ENCODE peak calls at places on chromosomes 3 and 15, in five cellular contexts. H, X, K, G and M are unnamed samples.

GRCh38 chr3:27666708-27667107 is 55.4 kb downstream of the EOMES start:
- DNase-seq in K (no peak), G (peak), X (no peak), H (peak), M (peak)

GRCh38 chr3:196181127-196181546 is 30.1 kb downstream of the ZDHHC19 start:
- DNase-seq in G (peak), H (no peak), X (no peak), K (no peak), M (no peak)

GRCh38 chr3:179330438-179330837 is 7.6 kb downstream of the ZNF639 start:
- DNase-seq in H (no peak), X (no peak), G (no peak), K (no peak), M (no peak)

GRCh38 chr3:193057616-193058015 is 140.0 kb upstream of the MB21D2 start:
- DNase-seq in X (no peak), G (no peak), H (no peak), K (no peak), M (no peak)

GRCh38 chr3:108414007-108414406 is 96.4 kb downstream of the MYH15 start:
- DNase-seq in G (no peak), K (no peak), X (no peak), H (no peak), M (no peak)

GRCh38 chr3:125681146-125681545 is 85.8 kb upstream of the OSBPL11 start:
- DNase-seq in X (no peak), G (no peak), H (no peak), K (no peak), M (no peak)

GRCh38 chr3:107430214-107431047 is 53.2 kb downstream of the CCDC54 start:
- DNase-seq in G (no peak), K (no peak), H (peak), X (peak), M (peak)

GRCh38 chr3:16076564-16076963 is 97.9 kb upstream of the GALNT15 start:
- DNase-seq in X (no peak), H (no peak), K (no peak), G (no peak), M (no peak)

GRCh38 chr15:77857419-77857818 is 220.1 kb downstream of the TBC1D2B start:
- DNase-seq in X (no peak), H (no peak), G (no peak), K (no peak), M (peak)

GRCh38 chr3:14124223-14124614 is 451 bp downstream of the CHCHD4 start:
- DNase-seq in X (peak), H (peak), K (peak), G (peak), M (peak)

GRCh38 chr3:141231923-141232861 is 567 bp downstream of the PXYLP1 start:
- DNase-seq in K (no peak), X (peak), G (peak), H (peak), M (peak)

GRCh38 chr15:78007965-78008886 is 69.3 kb downstream of the TBC1D2B start:
- DNase-seq in K (no peak), H (peak), G (no peak), X (no peak), M (peak)

GRCh38 chr15:69593981-69594966 is 141.7 kb downstream of the RPLP1 start:
- DNase-seq in H (no peak), X (no peak), K (peak), G (peak), M (peak)

GRCh38 chr3:71055602-71056001 is 527.9 kb downstream of the FOXP1 start:
- DNase-seq in K (no peak), G (no peak), H (no peak), X (no peak), M (no peak)

GRCh38 chr3:46276497-46277099 is 34.3 kb downstream of the CCR3 start:
- DNase-seq in K (peak), H (peak), G (peak), X (peak), M (peak)

GRCh38 chr3:107421170-107421792 is 44.0 kb downstream of the CCDC54 start:
- DNase-seq in K (peak), X (no peak), G (peak), H (no peak), M (no peak)

GRCh38 chr3:178245385-178245778 is 290.9 kb upstream of the KCNMB2 start:
- DNase-seq in H (peak), G (peak), K (no peak), X (no peak), M (no peak)

GRCh38 chr15:29470794-29471193 is 201.2 kb upstream of the NSMCE3 start:
- DNase-seq in X (no peak), K (peak), G (peak), H (no peak), M (no peak)

GRCh38 chr15:45276851-45277250 is 24.8 kb downstream of the SLC28A2 start:
- DNase-seq in K (peak), H (no peak), X (no peak), G (peak), M (no peak)

GRCh38 chr15:29556385-29556784 is 265.9 kb downstream of the TJP1 start:
- DNase-seq in G (no peak), X (no peak), K (no peak), H (no peak), M (no peak)

GRCh38 chr3:119085070-119085439 is 50.4 kb upstream of the IGSF11 start:
- DNase-seq in H (no peak), G (no peak), K (no peak), X (no peak), M (no peak)

GRCh38 chr15:95799286-95800187 is 531.0 kb upstream of the NR2F2 start:
- DNase-seq in K (peak), X (no peak), H (no peak), G (no peak), M (no peak)

GRCh38 chr3:195033531-195034091 is 237.3 kb downstream of the XXYLT1 start:
- DNase-seq in H (no peak), X (no peak), G (peak), K (peak), M (peak)

GRCh38 chr15:59918994-59919951 is 84.8 kb upstream of the FOXB1 start:
- DNase-seq in H (no peak), G (no peak), K (no peak), X (peak), M (no peak)

GRCh38 chr3:27060336-27060735 is 308.8 kb downstream of the NEK10 start:
- DNase-seq in X (no peak), H (no peak), K (no peak), G (no peak), M (no peak)

GRCh38 chr3:79369306-79369705 is 398.5 kb downstream of the ROBO1 start:
- DNase-seq in H (no peak), K (no peak), G (peak), X (no peak), M (no peak)

GRCh38 chr15:81336568-81336967 is 12.6 kb upstream of the STARD5 start:
- DNase-seq in G (no peak), H (no peak), X (peak), K (no peak), M (no peak)

GRCh38 chr3:155815030-155815429 is 9.0 kb upstream of the C3orf33 start:
- DNase-seq in H (no peak), G (no peak), K (no peak), X (no peak), M (no peak)

GRCh38 chr3:10930641-10931040 is 61.9 kb upstream of the SLC6A1 start:
- DNase-seq in X (no peak), H (no peak), G (no peak), K (no peak), M (peak)

GRCh38 chr3:33438284-33438668 is 1.9 kb downstream of the UBP1 start:
- DNase-seq in K (no peak), X (no peak), H (no peak), G (peak), M (no peak)

GRCh38 chr15:77563768-77564167 is 68.9 kb downstream of the LINGO1 start:
- DNase-seq in G (no peak), X (no peak), H (no peak), K (no peak), M (no peak)

GRCh38 chr15:75129788-75130187 is 71.9 kb upstream of the C15orf39 start:
- DNase-seq in G (no peak), X (no peak), H (no peak), K (no peak), M (no peak)

GRCh38 chr15:28286031-28286430 is 35.9 kb downstream of the HERC2 start:
- DNase-seq in H (no peak), K (no peak), X (no peak), G (no peak), M (no peak)